ENCODE peak calls at places on chromosome 7, in four cellular contexts. O is HCT116, Z is K562, V is HepG2. F is an unnamed sample.

GRCh38 chr7:11252705-11253272 is 279.1 kb downstream of the PHF14 start:
- DNase-seq in O (no peak), V (no peak), Z (no peak), F (no peak)

GRCh38 chr7:101121996-101122932 is 4.6 kb upstream of the SERPINE1 start:
- DNase-seq in V (peak), Z (peak), O (peak), F (no peak)

GRCh38 chr7:44977956-44978355 is 859 bp downstream of the MYO1G start:
- DNase-seq in Z (no peak), V (no peak), O (no peak), F (no peak)

GRCh38 chr7:158814637-158815036 is 14.7 kb downstream of the ESYT2 start:
- DNase-seq in V (no peak), O (no peak), Z (no peak), F (no peak)

GRCh38 chr7:7861211-7861633 is 107.4 kb upstream of the GLCCI1 start:
- DNase-seq in O (peak), V (peak), Z (no peak), F (no peak)

GRCh38 chr7:28500143-28500542 is 87.8 kb downstream of the CREB5 start:
- DNase-seq in Z (no peak), O (no peak), V (no peak), F (no peak)

GRCh38 chr7:33745934-33746333 is 159.4 kb upstream of the BMPER start:
- DNase-seq in V (no peak), O (no peak), Z (no peak), F (no peak)

GRCh38 chr7:48636391-48637015 is 287.8 kb upstream of the CDC14C start:
- DNase-seq in V (no peak), O (no peak), Z (no peak), F (no peak)

GRCh38 chr7:34104992-34105391 is 199.7 kb downstream of the BMPER start:
- DNase-seq in Z (no peak), V (no peak), O (no peak), F (no peak)

GRCh38 chr7:78260826-78261225 is 462.3 kb downstream of the PHTF2 start:
- DNase-seq in V (no peak), O (no peak), Z (no peak), F (no peak)

GRCh38 chr7:124351950-124352349 is 319.1 kb upstream of the TMEM229A start:
- DNase-seq in Z (no peak), O (no peak), V (no peak), F (peak)

GRCh38 chr7:131104611-131105293 is 222.9 kb upstream of the MKLN1 start:
- DNase-seq in O (no peak), V (no peak), Z (no peak), F (no peak)

GRCh38 chr7:28114056-28114455 is 66.5 kb downstream of the JAZF1 start:
- DNase-seq in Z (no peak), O (no peak), V (no peak), F (no peak)

GRCh38 chr7:148830897-148831692 is 53.0 kb downstream of the EZH2 start:
- DNase-seq in V (no peak), Z (no peak), O (no peak), F (no peak)

GRCh38 chr7:148838905-148839304 is 45.2 kb downstream of the EZH2 start:
- DNase-seq in Z (no peak), V (no peak), O (no peak), F (no peak)

GRCh38 chr7:148831782-148832181 is 52.3 kb downstream of the EZH2 start:
- DNase-seq in V (no peak), O (no peak), Z (no peak), F (no peak)

GRCh38 chr7:148835854-148836253 is 48.2 kb downstream of the EZH2 start:
- DNase-seq in V (no peak), Z (no peak), O (no peak), F (no peak)

DNA sequence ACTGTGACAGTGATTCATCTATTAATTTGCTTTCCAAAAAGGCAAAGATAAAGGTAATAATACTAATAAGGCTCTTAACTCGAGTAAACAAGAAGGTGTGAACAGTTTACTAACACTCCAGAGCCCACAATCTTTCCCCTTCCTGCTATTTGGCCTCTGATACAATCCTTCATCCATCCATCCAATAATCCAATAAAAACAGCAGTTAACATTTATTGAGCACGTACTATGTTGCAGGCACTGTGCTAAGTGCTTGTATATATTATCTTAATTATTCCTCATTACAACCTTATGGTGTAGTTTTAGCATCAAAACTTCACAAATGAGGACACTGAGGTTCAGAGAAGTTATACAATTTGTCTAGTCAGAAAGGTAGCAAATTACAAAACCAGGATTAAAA is 49.5 kb downstream of the EZH2 start:
- DNase-seq in Z (no peak), O (no peak), V (no peak), F (no peak)
- TF ChIP-seq ELF1 in Z (no peak), O (no peak), V (no peak), F (no peak)

GRCh38 chr7:151756076-151756731 is 120.7 kb downstream of the PRKAG2 start:
- DNase-seq in O (peak), V (no peak), Z (peak), F (no peak)
- TF ChIP-seq ELF1 in O (no peak), V (no peak), Z (no peak), F (no peak)

GRCh38 chr7:26990268-26990667 is 105.5 kb downstream of the HOXA1 start:
- DNase-seq in Z (no peak), O (no peak), V (no peak), F (no peak)
- TF ChIP-seq ELF1 in Z (no peak), O (no peak), V (no peak), F (no peak)

DNA sequence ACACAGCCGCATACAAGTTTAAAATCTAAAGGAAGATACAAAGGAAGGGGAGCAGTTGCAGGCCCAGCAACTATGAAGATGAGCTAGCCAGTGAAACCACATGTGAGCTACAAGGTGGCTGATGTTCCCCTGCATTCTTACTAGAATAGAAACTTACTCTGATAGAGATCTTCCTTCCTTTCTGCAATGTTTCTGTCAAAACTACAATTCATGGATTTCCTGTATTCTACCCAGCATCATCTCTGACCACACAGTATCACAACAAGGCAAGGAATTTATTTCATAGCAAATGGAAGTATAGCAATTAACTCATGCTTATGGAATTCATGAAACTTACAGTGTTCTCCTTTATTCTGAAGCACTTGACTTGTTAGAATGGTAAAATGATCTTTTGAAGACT is 68.7 kb upstream of the AASS start:
- DNase-seq in O (no peak), V (no peak), Z (no peak), F (no peak)
- TF ChIP-seq ELF1 in O (no peak), V (no peak), Z (no peak), F (no peak)

GRCh38 chr7:107108951-107109350 is 59.9 kb upstream of the HBP1 start:
- DNase-seq in V (no peak), Z (no peak), O (no peak), F (no peak)

GRCh38 chr7:107109955-107110354 is 58.8 kb upstream of the HBP1 start:
- DNase-seq in V (no peak), Z (peak), O (no peak), F (no peak)

GRCh38 chr7:107113866-107114265 is 54.9 kb upstream of the HBP1 start:
- DNase-seq in Z (no peak), V (no peak), O (no peak), F (no peak)

GRCh38 chr7:107115114-107115513 is 53.7 kb upstream of the HBP1 start:
- DNase-seq in O (no peak), Z (no peak), V (no peak), F (no peak)

GRCh38 chr7:107111196-107111595 is 57.6 kb upstream of the HBP1 start:
- DNase-seq in Z (no peak), O (no peak), V (no peak), F (no peak)
- TF ChIP-seq ELF1 in Z (no peak), O (no peak), V (no peak), F (no peak)

GRCh38 chr7:47596502-47597202 is 14.7 kb upstream of the TNS3 start:
- DNase-seq in O (no peak), V (peak), Z (no peak), F (no peak)

GRCh38 chr7:47591089-47591654 is 9.3 kb upstream of the TNS3 start:
- DNase-seq in Z (no peak), V (no peak), O (no peak), F (no peak)

GRCh38 chr7:47597379-47597778 is 15.5 kb upstream of the TNS3 start:
- DNase-seq in O (no peak), Z (no peak), V (no peak), F (no peak)

GRCh38 chr7:47591655-47592572 is 10.0 kb upstream of the TNS3 start:
- DNase-seq in V (peak), O (no peak), Z (no peak), F (no peak)

DNA sequence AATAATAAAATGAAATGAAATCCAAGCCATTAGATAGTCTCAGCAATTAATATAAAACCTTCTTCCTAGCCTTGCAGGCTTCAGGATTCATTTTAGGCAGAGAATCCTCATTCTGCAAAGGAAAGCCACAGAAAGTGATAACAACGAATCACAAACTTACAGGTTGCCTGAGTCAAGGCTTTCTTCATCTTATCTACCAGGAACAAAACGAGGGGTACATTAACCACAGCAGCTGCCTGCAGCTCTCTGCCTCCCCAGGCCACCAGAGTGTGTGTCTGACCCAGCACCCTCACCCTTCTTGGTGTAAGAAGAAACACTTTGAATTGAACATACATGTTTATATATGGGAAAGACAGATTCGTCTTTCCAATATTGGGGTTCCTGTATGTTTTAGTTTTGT is 12.5 kb upstream of the TNS3 start:
- DNase-seq in Z (peak), O (no peak), V (no peak), F (no peak)
- TF ChIP-seq ELF1 in Z (no peak), O (no peak), V (no peak), F (no peak)

F was measured in SK-N-SH.